ENCODE peak calls at places on chromosomes 5 and 9, in seven cellular contexts. W is HCT116, F is cardiac muscle cell, Q is tibial artery, I is A549, X is SK-N-SH, R is IMR-90. L is an unnamed sample.

GRCh38 chr5:135974019-135974600 is 19.3 kb upstream of the LECT2 start:
- DNase-seq in W (no peak), F (no peak), Q (no peak), I (no peak), X (no peak), R (no peak), L (no peak)

GRCh38 chr5:179908528-179908927 is 831 bp upstream of the TBC1D9B start:
- DNase-seq in W (no peak), F (peak; percentile 27), Q (no peak), I (no peak), X (peak; percentile 67), R (no peak), L (no peak)

GRCh38 chr5:96243203-96243602 is 189.8 kb downstream of the PCSK1 start:
- DNase-seq in W (no peak), F (no peak), Q (no peak), I (no peak), X (no peak), R (peak; percentile 70), L (no peak)

GRCh38 chr5:13780081-13780480 is 164.4 kb downstream of the DNAH5 start:
- DNase-seq in W (no peak), F (no peak), Q (no peak), I (no peak), X (no peak), R (no peak), L (no peak)

GRCh38 chr5:157540707-157541451 is 34.7 kb downstream of the ADAM19 start:
- DNase-seq in W (no peak), F (no peak), Q (peak; percentile 71), I (no peak), X (peak; percentile 37), R (peak; percentile 84), L (peak; percentile 49)

GRCh38 chr9:6567140-6567591 is 78.4 kb downstream of the GLDC start:
- DNase-seq in W (peak; percentile 92), F (no peak), Q (no peak), I (peak; percentile 41), X (no peak), R (peak; percentile 97), L (no peak)

GRCh38 chr9:76107487-76107886 is 217.0 kb downstream of the PCSK5 start:
- DNase-seq in W (no peak), F (no peak), Q (peak; percentile 70), I (no peak), X (no peak), R (no peak), L (no peak)

GRCh38 chr5:174235226-174235992 is 189.9 kb downstream of the NSG2 start:
- DNase-seq in W (no peak), F (no peak), Q (no peak), I (no peak), X (no peak), R (no peak), L (no peak)

GRCh38 chr5:62778327-62779009 is 199.8 kb downstream of the LRRC70 start:
- DNase-seq in W (no peak), F (no peak), Q (no peak), I (no peak), X (no peak), R (no peak), L (no peak)

GRCh38 chr9:132541966-132542830 is 40.2 kb upstream of the BARHL1 start:
- DNase-seq in W (no peak), F (no peak), Q (no peak), I (no peak), X (no peak), R (no peak), L (no peak)

GRCh38 chr5:26945881-26946280 is 92.5 kb downstream of the CDH9 start:
- DNase-seq in W (no peak), F (no peak), Q (no peak), I (no peak), X (no peak), R (no peak), L (no peak)

GRCh38 chr9:97740848-97741821 is 44.0 kb upstream of the XPA start:
- DNase-seq in W (no peak), F (peak; percentile 63), Q (peak; percentile 26), I (no peak), X (peak; percentile 75), R (peak; percentile 62), L (peak; percentile 59)

GRCh38 chr5:55172937-55173695 is at the start of gene CDC20B:
- DNase-seq in W (no peak), F (peak; percentile 93), Q (peak; percentile 49), I (peak; percentile 76), X (peak; percentile 94), R (peak; percentile 63), L (peak; percentile 95)

GRCh38 chr5:55177078-55177477 is 4.1 kb upstream of the CDC20B start:
- DNase-seq in W (no peak), F (no peak), Q (no peak), I (no peak), X (no peak), R (no peak), L (no peak)

GRCh38 chr5:55175781-55176175 is 2.8 kb upstream of the CDC20B start:
- DNase-seq in W (no peak), F (no peak), Q (no peak), I (no peak), X (no peak), R (no peak), L (no peak)

GRCh38 chr5:55173696-55174101 is 722 bp upstream of the CDC20B start:
- DNase-seq in W (no peak), F (no peak), Q (no peak), I (no peak), X (peak; percentile 53), R (no peak), L (no peak)

DNA sequence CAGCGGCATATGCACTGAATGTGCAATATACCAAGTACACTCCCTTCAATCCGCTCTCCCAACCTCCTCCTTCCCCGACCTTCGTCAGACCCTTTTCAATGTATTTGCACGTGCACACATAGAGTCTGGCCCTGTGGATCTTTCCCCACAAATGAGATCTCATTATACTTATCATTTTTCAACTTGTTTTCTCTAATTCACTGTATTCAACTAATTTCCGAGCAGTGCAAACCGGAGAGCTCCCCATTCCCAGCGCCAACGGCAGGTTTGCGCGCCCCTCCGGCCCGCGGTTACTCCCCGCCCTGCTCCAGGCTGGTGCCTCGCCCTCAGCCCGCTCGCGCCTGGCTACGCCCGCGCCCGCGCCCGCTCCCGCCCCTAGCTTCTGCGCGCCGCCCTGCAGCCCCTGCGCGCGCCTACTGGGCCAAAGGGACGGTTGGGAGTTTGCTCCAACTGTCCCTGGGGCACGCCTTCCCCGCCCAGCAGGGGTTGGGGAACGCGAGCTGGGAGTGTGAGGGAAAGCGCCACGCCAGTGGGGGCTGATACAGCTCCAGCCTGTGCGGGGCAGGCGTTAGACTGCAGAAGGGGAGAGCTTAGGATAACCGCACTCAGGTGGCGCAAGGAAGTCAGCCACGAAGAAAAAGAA is 3.3 kb upstream of the CDC20B start:
- DNase-seq in W (no peak), F (peak; percentile 82), Q (no peak), I (peak; percentile 73), X (peak; percentile 71), R (no peak), L (no peak)
- TF ChIP-seq CTCF in W (no peak), F (no peak), Q (peak; percentile 16), I (no peak), X (no peak), R (peak; percentile 7), L (peak; percentile 51)

GRCh38 chr9:33818832-33819500 is 2.0 kb downstream of the UBE2R2 start:
- DNase-seq in W (no peak), F (no peak), Q (no peak), I (no peak), X (peak; percentile 21), R (peak; percentile 61), L (no peak)

GRCh38 chr9:33817327-33818166 is 587 bp downstream of the UBE2R2 start:
- DNase-seq in W (no peak), F (peak; percentile 77), Q (peak; percentile 38), I (peak; percentile 83), X (peak; percentile 84), R (peak; percentile 70), L (peak; percentile 48)

GRCh38 chr9:33818167-33818831 is 1.3 kb downstream of the UBE2R2 start:
- DNase-seq in W (no peak), F (no peak), Q (peak; percentile 28), I (no peak), X (no peak), R (no peak), L (no peak)

GRCh38 chr9:33823801-33824200 is 6.8 kb downstream of the UBE2R2 start:
- DNase-seq in W (no peak), F (no peak), Q (no peak), I (no peak), X (no peak), R (no peak), L (no peak)

GRCh38 chr9:33820231-33820745 is 3.3 kb downstream of the UBE2R2 start:
- DNase-seq in W (no peak), F (no peak), Q (no peak), I (no peak), X (no peak), R (no peak), L (no peak)
- H3K4me3 ChIP-seq in W (no peak overlapping the region), F (no peak overlapping the region), Q (no peak overlapping the region), I (no peak overlapping the region), X (peak overlapping the region; percentile 69), R (peak overlapping the region; percentile 7), L (no peak overlapping the region)

DNA sequence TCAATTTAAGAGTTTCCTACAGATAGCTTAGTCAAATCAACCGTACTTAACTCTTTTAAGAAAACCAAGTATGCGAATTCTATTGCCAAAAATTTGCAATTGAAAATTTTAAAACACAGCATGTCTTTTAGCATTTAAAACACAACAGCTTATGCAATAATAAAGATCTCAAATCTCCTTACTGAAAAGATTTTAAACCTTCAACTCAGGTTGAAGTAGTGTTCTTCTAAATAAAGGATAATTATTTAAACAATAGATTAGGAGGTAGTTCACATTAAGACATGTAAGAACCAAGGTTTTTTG is 5.5 kb downstream of the NR3C1 start:
- DNase-seq in W (no peak), F (no peak), Q (no peak), I (no peak), X (no peak), R (no peak), L (no peak)
- H3K27ac ChIP-seq in W (no peak overlapping the region), F (no peak overlapping the region), Q (no peak overlapping the region), I (no peak overlapping the region), X (no peak overlapping the region), R (no peak overlapping the region), L (no peak overlapping the region)

GRCh38 chr5:58087131-58087530 is 372.8 kb downstream of the PLK2 start:
- DNase-seq in W (no peak), F (no peak), Q (no peak), I (no peak), X (no peak), R (no peak), L (no peak)

GRCh38 chr5:58088941-58089340 is 370.9 kb downstream of the PLK2 start:
- DNase-seq in W (no peak), F (no peak), Q (no peak), I (no peak), X (no peak), R (no peak), L (peak; percentile 27)

GRCh38 chr5:58094031-58094430 is 365.9 kb downstream of the PLK2 start:
- DNase-seq in W (no peak), F (no peak), Q (no peak), I (peak; percentile 62), X (no peak), R (peak; percentile 34), L (no peak)

GRCh38 chr5:58087905-58088304 is 372.0 kb downstream of the PLK2 start:
- DNase-seq in W (no peak), F (no peak), Q (no peak), I (no peak), X (no peak), R (no peak), L (no peak)

DNA sequence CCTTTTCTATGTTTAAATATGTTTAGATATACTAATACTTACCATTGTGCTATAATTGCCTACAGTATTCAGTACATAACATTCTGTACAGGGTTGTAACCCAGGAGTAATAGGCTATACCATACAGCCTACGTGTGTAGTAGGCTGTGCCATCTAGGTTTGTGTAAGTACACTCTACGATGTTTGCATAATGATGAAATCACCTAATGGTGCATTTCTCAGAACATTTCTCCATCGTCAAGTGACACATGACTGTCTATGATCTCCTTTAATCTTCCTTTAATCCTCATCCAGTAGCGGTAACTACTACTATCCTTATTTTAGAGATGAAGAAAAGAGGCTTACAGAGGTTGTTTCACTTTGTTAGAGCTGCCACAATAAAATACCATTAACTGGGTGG is 369.2 kb downstream of the PLK2 start:
- DNase-seq in W (no peak), F (no peak), Q (no peak), I (no peak), X (no peak), R (no peak), L (no peak)
- TF ChIP-seq CTCF in W (no peak), F (no peak), Q (no peak), I (no peak), X (no peak), R (no peak), L (no peak)